ENCODE peak calls at places on chromosomes 5 and 9, in seven cellular contexts. X, F, T, B, C, O and K are unnamed samples.
A peak's percentile ranks its signal among the peaks of the same experiment; 100 is the strongest.

GRCh38 chr5:97839338-97840081 is 656.5 kb upstream of the RIOK2 start:
- DNase-seq in X (no peak), F (no peak), T (no peak), B (no peak), C (no peak), O (no peak), K (no peak)

GRCh38 chr5:88393721-88394530 is 125.3 kb upstream of the TMEM161B start:
- DNase-seq in X (no peak), F (no peak), T (no peak), B (no peak), C (no peak), O (no peak), K (no peak)

GRCh38 chr9:3751125-3751758 is 225.4 kb upstream of the RFX3 start:
- DNase-seq in X (no peak), F (no peak), T (no peak), B (no peak), C (no peak), O (no peak), K (no peak)

GRCh38 chr9:96293481-96293880 is 8.5 kb downstream of the HSD17B3 start:
- DNase-seq in X (no peak), F (no peak), T (no peak), B (no peak), C (no peak), O (no peak), K (no peak)

GRCh38 chr5:16572289-16573015 is 44.3 kb downstream of the RETREG1 start:
- DNase-seq in X (no peak), F (no peak), T (no peak), B (no peak), C (no peak), O (no peak), K (no peak)

GRCh38 chr5:2746642-2747041 is 4.8 kb downstream of the IRX2 start:
- DNase-seq in X (no peak), F (no peak), T (no peak), B (no peak), C (no peak), O (no peak), K (no peak)

GRCh38 chr5:158798140-158798539 is 301.6 kb downstream of the EBF1 start:
- DNase-seq in X (no peak), F (no peak), T (no peak), B (no peak), C (no peak), O (no peak), K (no peak)

GRCh38 chr5:1246711-1247431 is 21.7 kb downstream of the SLC6A18 start:
- DNase-seq in X (no peak), F (no peak), T (no peak), B (no peak), C (no peak), O (peak; percentile 35), K (peak; percentile 23)

GRCh38 chr5:116553366-116553765 is 21.3 kb downstream of the SEMA6A start:
- DNase-seq in X (no peak), F (no peak), T (no peak), B (no peak), C (no peak), O (no peak), K (no peak)

GRCh38 chr9:30301271-30301963 is 2083.0 kb upstream of the ACO1 start:
- DNase-seq in X (no peak), F (no peak), T (no peak), B (peak; percentile 88), C (no peak), O (no peak), K (no peak)

GRCh38 chr9:70011366-70011765 is 32.3 kb upstream of the MAMDC2 start:
- DNase-seq in X (no peak), F (no peak), T (no peak), B (no peak), C (no peak), O (no peak), K (no peak)

GRCh38 chr9:94870793-94871558 is 144.5 kb downstream of the AOPEP start:
- DNase-seq in X (peak; percentile 49), F (no peak), T (peak; percentile 21), B (no peak), C (no peak), O (peak; percentile 42), K (peak; percentile 65)

GRCh38 chr5:137022725-137023124 is 476.4 kb downstream of the SPOCK1 start:
- DNase-seq in X (no peak), F (no peak), T (no peak), B (no peak), C (no peak), O (no peak), K (no peak)

GRCh38 chr9:79452265-79452664 is 119.5 kb upstream of the TLE4 start:
- DNase-seq in X (no peak), F (no peak), T (no peak), B (no peak), C (no peak), O (no peak), K (no peak)

GRCh38 chr9:16343249-16344237 is 526.9 kb downstream of the BNC2 start:
- DNase-seq in X (no peak), F (no peak), T (no peak), B (no peak), C (no peak), O (no peak), K (no peak)

GRCh38 chr9:95516736-95517558 is at the start of gene PTCH1:
- DNase-seq in X (peak; percentile 49), F (peak; percentile 89), T (no peak), B (no peak), C (no peak), O (peak; percentile 60), K (peak; percentile 36)

GRCh38 chr5:59337240-59337639 is 556.3 kb downstream of the PDE4D start:
- DNase-seq in X (no peak), F (no peak), T (no peak), B (no peak), C (peak; percentile 70), O (no peak), K (no peak)

GRCh38 chr5:77400645-77401044 is 91.5 kb downstream of the WDR41 start:
- DNase-seq in X (no peak), F (no peak), T (no peak), B (peak; percentile 15), C (no peak), O (no peak), K (no peak)

GRCh38 chr5:8726383-8727036 is 819.4 kb downstream of the SEMA5A start:
- DNase-seq in X (no peak), F (no peak), T (no peak), B (no peak), C (no peak), O (no peak), K (no peak)

GRCh38 chr5:151184316-151185042 is 26.9 kb upstream of the ANXA6 start:
- DNase-seq in X (no peak), F (peak; percentile 40), T (no peak), B (no peak), C (no peak), O (no peak), K (no peak)